ENCODE peak calls at places on chromosomes 5 and 9, in seven cellular contexts. Q is psoas muscle; Y is right lobe of liver; H is CD8-positive, alpha-beta T cell; A is pancreas; B is heart left ventricle; N is DND-41. T is an unnamed sample.

GRCh38 chr5:72951850-72952468 is 3.9 kb upstream of the FCHO2 start:
- ATAC-seq in Q (no peak), Y (no peak), H (no peak), A (no peak), B (no peak), N (no peak), T (no peak)

GRCh38 chr5:149999866-150000260 is 591 bp downstream of the TIGD6 start:
- ATAC-seq in Q (no peak), Y (no peak), H (no peak), A (no peak), B (no peak), N (no peak), T (no peak)

GRCh38 chr9:91341258-91341746 is 20.4 kb downstream of the AUH start:
- ATAC-seq in Q (no peak), Y (peak), H (no peak), A (peak), B (peak), N (no peak), T (no peak)

GRCh38 chr5:126369083-126369482 is 54.1 kb upstream of the GRAMD2B start:
- ATAC-seq in Q (no peak), Y (no peak), H (no peak), A (no peak), B (no peak), N (no peak), T (no peak)

GRCh38 chr9:113220467-113221002 is 542 bp downstream of the FKBP15 start:
- ATAC-seq in Q (peak), Y (no peak), H (no peak), A (no peak), B (no peak), N (no peak), T (no peak)

GRCh38 chr9:98185021-98185567 is 7.3 kb downstream of the CORO2A start:
- ATAC-seq in Q (no peak), Y (no peak), H (no peak), A (no peak), B (no peak), N (no peak), T (no peak)

GRCh38 chr5:60086583-60086982 is 193.1 kb upstream of the PDE4D start:
- ATAC-seq in Q (no peak), Y (no peak), H (no peak), A (no peak), B (no peak), N (no peak), T (no peak)

GRCh38 chr5:128774605-128775004 is 190.7 kb upstream of the SLC27A6 start:
- ATAC-seq in Q (no peak), Y (no peak), H (no peak), A (peak), B (no peak), N (no peak), T (no peak)

GRCh38 chr5:25064306-25064705 is 419.5 kb upstream of the CDH10 start:
- ATAC-seq in Q (no peak), Y (no peak), H (no peak), A (no peak), B (no peak), N (no peak), T (no peak)

GRCh38 chr5:174045470-174046025 is at the start of gene NSG2:
- ATAC-seq in Q (peak), Y (peak), H (no peak), A (peak), B (peak), N (peak), T (peak)

GRCh38 chr5:88113429-88113828 is 155.2 kb downstream of the TMEM161B start:
- ATAC-seq in Q (no peak), Y (peak), H (no peak), A (no peak), B (no peak), N (no peak), T (no peak)

GRCh38 chr9:1008256-1008655 is 31.8 kb downstream of the DMRT3 start:
- ATAC-seq in Q (peak), Y (no peak), H (no peak), A (no peak), B (no peak), N (no peak), T (no peak)

GRCh38 chr5:61575103-61575502 is 243.0 kb downstream of the ZSWIM6 start:
- ATAC-seq in Q (no peak), Y (peak), H (no peak), A (peak), B (peak), N (no peak), T (no peak)

GRCh38 chr9:4691794-4692193 is 12.4 kb downstream of the CDC37L1 start:
- ATAC-seq in Q (peak), Y (no peak), H (no peak), A (no peak), B (no peak), N (no peak), T (no peak)

GRCh38 chr9:132855904-132856303 is 22.2 kb downstream of the AK8 start:
- ATAC-seq in Q (no peak), Y (no peak), H (no peak), A (no peak), B (no peak), N (no peak), T (no peak)

GRCh38 chr9:596701-597100 is 244.8 kb upstream of the DMRT1 start:
- ATAC-seq in Q (no peak), Y (no peak), H (no peak), A (no peak), B (no peak), N (no peak), T (no peak)

GRCh38 chr9:116524778-116525470 is 162.2 kb upstream of the TRIM32 start:
- ATAC-seq in Q (no peak), Y (peak), H (no peak), A (no peak), B (no peak), N (no peak), T (no peak)

GRCh38 chr9:21902112-21902511 is 92.1 kb downstream of the CDKN2A start:
- ATAC-seq in Q (no peak), Y (no peak), H (no peak), A (no peak), B (no peak), N (peak), T (no peak)

GRCh38 chr5:18072600-18072999 is 438.3 kb downstream of the TAF11L14 start:
- ATAC-seq in Q (no peak), Y (no peak), H (no peak), A (no peak), B (no peak), N (no peak), T (no peak)

GRCh38 chr5:36300181-36300926 is 1.3 kb downstream of the RANBP3L start:
- ATAC-seq in Q (no peak), Y (no peak), H (no peak), A (no peak), B (no peak), N (no peak), T (no peak)

GRCh38 chr5:36304095-36304494 is 2.4 kb upstream of the RANBP3L start:
- ATAC-seq in Q (no peak), Y (no peak), H (no peak), A (no peak), B (no peak), N (no peak), T (no peak)

GRCh38 chr5:36300927-36301540 is 668 bp downstream of the RANBP3L start:
- ATAC-seq in Q (no peak), Y (peak), H (no peak), A (peak), B (no peak), N (no peak), T (no peak)

GRCh38 chr5:36298546-36298945 is 3.2 kb downstream of the RANBP3L start:
- ATAC-seq in Q (no peak), Y (no peak), H (no peak), A (no peak), B (no peak), N (no peak), T (no peak)

GRCh38 chr5:36301858-36302603 is at the start of gene RANBP3L:
- ATAC-seq in Q (peak), Y (peak), H (peak), A (peak), B (peak), N (peak), T (peak)
- H3K4me3 ChIP-seq in Q (peak), Y (peak), H (no peak), A (peak), B (peak), N (no peak), T (peak)

GRCh38 chr9:86009133-86009532 is 68.2 kb downstream of the NAA35 start:
- ATAC-seq in Q (no peak), Y (no peak), H (no peak), A (peak), B (no peak), N (no peak), T (no peak)

GRCh38 chr9:86005253-86005775 is 64.4 kb downstream of the NAA35 start:
- ATAC-seq in Q (no peak), Y (no peak), H (no peak), A (no peak), B (no peak), N (no peak), T (no peak)
- H3K4me3 ChIP-seq in Q (no peak), Y (no peak), H (no peak), A (no peak), B (no peak), N (no peak), T (no peak)

GRCh38 chr5:36648426-36648825 is 42.0 kb downstream of the SLC1A3 start:
- ATAC-seq in Q (no peak), Y (no peak), H (no peak), A (no peak), B (peak), N (no peak), T (no peak)
- H3K4me3 ChIP-seq in Q (no peak), Y (no peak), H (no peak), A (no peak), B (no peak), N (no peak), T (no peak)

GRCh38 chr5:53327811-53328331 is 152.6 kb upstream of the FST start:
- ATAC-seq in Q (no peak), Y (no peak), H (no peak), A (no peak), B (no peak), N (no peak), T (no peak)

GRCh38 chr5:53330491-53330890 is 149.9 kb upstream of the FST start:
- ATAC-seq in Q (no peak), Y (peak), H (no peak), A (no peak), B (no peak), N (no peak), T (no peak)

GRCh38 chr5:53334431-53334941 is 145.9 kb upstream of the FST start:
- ATAC-seq in Q (no peak), Y (no peak), H (no peak), A (no peak), B (no peak), N (no peak), T (no peak)

GRCh38 chr5:53333160-53333559 is 147.3 kb upstream of the FST start:
- ATAC-seq in Q (no peak), Y (no peak), H (no peak), A (no peak), B (no peak), N (no peak), T (no peak)

DNA sequence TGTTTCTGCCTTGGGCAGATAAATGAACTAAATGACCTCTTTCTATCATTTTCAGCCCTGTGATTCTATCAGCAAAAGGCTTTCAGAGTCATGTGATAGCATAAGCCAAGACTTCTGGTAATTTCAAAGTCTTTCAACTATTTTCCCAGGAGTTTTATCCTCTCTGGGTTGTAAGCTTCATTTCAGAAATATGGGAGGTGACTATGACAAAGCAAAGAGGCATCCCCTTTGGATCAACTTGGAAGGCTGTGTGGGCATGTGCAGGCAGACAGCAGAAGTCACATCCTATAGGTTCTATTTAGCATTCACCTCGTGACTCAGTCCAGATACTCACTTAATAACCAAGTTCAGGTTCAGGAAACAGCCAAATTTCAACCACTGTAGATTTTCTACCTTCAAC is 149.0 kb upstream of the FST start:
- ATAC-seq in Q (no peak), Y (no peak), H (no peak), A (no peak), B (no peak), N (no peak), T (no peak)
- H3K4me3 ChIP-seq in Q (no peak), Y (no peak), H (no peak), A (no peak), B (no peak), N (no peak), T (no peak)

GRCh38 chr9:70868661-70869652 is 252.5 kb downstream of the TRPM3 start:
- ATAC-seq in Q (no peak), Y (peak), H (no peak), A (peak), B (peak), N (no peak), T (peak)
- H3K4me3 ChIP-seq in Q (peak), Y (peak), H (no peak), A (peak), B (peak), N (no peak), T (peak)

GRCh38 chr9:130780865-130781504 is 54.1 kb upstream of the ABL1 start:
- ATAC-seq in Q (peak), Y (peak), H (no peak), A (peak), B (peak), N (no peak), T (peak)
- H3K4me3 ChIP-seq in Q (peak), Y (no peak), H (no peak), A (no peak), B (peak), N (no peak), T (peak)

GRCh38 chr9:126752881-126753670 is 51.8 kb upstream of the ZBTB43 start:
- ATAC-seq in Q (no peak), Y (no peak), H (no peak), A (no peak), B (no peak), N (no peak), T (no peak)

GRCh38 chr9:126756238-126756637 is 48.6 kb upstream of the ZBTB43 start:
- ATAC-seq in Q (no peak), Y (no peak), H (no peak), A (no peak), B (no peak), N (no peak), T (no peak)

GRCh38 chr9:126754436-126755324 is 50.2 kb upstream of the ZBTB43 start:
- ATAC-seq in Q (no peak), Y (no peak), H (no peak), A (no peak), B (no peak), N (no peak), T (no peak)

GRCh38 chr9:126756876-126757415 is 47.9 kb upstream of the ZBTB43 start:
- ATAC-seq in Q (no peak), Y (no peak), H (no peak), A (no peak), B (peak), N (no peak), T (no peak)

DNA sequence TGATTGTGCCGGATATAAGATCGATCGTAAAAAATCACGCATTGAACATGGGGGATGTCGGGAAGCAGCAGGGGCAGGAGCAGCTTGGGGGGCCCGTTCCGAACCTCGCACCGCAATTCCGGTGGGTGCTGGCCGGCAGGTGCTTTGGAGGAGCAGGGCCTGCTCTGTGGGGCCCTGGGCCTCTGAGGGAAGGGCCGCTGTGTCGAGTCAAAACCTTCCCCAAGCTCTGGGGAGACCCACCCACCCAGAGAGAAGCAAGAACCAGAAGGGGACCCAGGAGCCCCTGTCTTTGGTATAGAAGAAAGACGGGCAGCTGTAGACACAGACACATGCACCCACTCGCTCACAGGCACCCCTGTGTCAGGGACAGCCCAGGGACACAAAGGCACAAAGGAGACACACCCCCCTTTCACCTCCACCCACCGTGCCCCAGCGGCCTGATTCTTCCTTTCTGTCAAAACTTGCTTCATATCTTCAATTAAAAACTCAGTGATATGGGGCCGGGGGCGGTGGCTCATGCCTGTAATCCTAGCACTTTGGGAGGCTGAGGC is 49.4 kb upstream of the ZBTB43 start:
- ATAC-seq in Q (no peak), Y (no peak), H (no peak), A (no peak), B (no peak), N (no peak), T (no peak)
- H3K4me3 ChIP-seq in Q (no peak), Y (no peak), H (no peak), A (no peak), B (no peak), N (no peak), T (no peak)

GRCh38 chr9:136975624-136976023 is 1.7 kb upstream of the PTGDS start:
- ATAC-seq in Q (no peak), Y (no peak), H (no peak), A (no peak), B (peak), N (no peak), T (no peak)
- H3K4me3 ChIP-seq in Q (no peak), Y (no peak), H (peak), A (no peak), B (no peak), N (no peak), T (no peak)

DNA sequence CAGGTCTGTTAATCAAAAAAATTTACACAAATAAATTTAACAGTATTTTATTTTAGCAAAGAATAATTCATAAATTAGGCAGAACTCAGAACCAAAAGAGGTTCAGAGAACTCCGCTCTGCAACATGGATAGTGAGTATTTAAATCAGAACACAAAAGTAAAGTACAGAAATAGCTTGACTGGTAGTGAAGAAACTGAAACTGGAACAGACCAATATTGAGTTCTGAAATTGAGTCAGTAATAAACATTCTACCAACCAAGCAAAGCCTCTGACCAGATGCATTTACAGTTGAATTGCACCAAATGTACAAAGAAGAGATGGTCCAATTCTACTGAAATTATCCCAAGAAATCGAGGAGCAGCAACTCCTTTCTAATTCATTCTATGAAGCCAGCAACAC is 1542.8 kb downstream of the EFNA5 start:
- ATAC-seq in Q (no peak), Y (no peak), H (no peak), A (no peak), B (no peak), N (no peak), T (no peak)
- H3K4me3 ChIP-seq in Q (no peak), Y (no peak), H (no peak), A (no peak), B (no peak), N (no peak), T (no peak)

DNA sequence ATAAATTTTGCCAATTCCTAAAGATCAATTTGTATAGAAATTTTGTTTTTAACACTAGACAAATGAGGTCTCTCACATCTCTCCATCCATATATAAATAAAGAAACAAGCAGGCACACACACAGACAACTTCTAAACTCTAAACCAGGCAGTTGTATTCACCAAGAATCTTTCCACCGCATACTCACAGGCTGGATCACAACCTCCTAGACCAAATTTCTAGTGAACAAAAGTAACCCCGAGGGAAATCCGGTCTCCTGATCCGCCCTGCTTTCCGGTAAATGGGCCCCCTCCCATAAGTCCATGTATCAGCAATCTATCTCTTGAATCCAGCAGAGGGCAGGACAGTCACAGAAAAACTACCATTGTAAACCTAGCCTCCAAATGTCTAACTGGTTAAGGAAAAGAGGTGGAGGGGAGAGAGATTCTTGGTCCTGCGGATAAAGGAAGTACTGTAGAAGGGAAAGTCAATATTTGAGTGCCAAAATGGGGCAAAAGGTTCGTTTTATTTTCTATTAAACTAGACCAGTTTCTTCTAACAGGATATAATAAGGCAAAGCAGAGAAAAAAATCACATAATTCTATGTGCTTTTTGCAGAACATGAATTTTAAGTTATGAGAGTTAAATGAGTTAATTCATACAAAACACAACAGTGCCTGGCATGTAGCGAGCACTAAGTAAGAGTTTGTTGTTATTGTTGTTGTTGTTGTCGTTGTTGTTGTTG is 4.8 kb upstream of the SMU1 start:
- ATAC-seq in Q (peak), Y (peak), H (peak), A (peak), B (peak), N (peak), T (peak)
- H3K4me3 ChIP-seq in Q (peak), Y (no peak), H (peak), A (no peak), B (peak), N (no peak), T (no peak)